ENCODE peak calls at places on chromosomes 7 and 10, in seven cellular contexts. L is fibroblast of pulmonary artery, R is bronchial epithelial cell, O is epithelial cell of proximal tubule, H is HFF-Myc, C is Panc1, A is progenitor cell of endocrine pancreas. N is an unnamed sample.

GRCh38 chr7:148114807-148115206 is 475.8 kb upstream of the C7orf33 start:
- DNase-seq in O (no peak), A (no peak), R (no peak), C (no peak), L (no peak), H (no peak), N (no peak)

GRCh38 chr7:1156782-1157535 is 3.0 kb downstream of the ZFAND2A start:
- DNase-seq in L (no peak), R (peak; percentile 47), O (no peak), H (no peak), A (no peak), C (peak; percentile 98), N (peak; percentile 45)

GRCh38 chr7:102244601-102245000 is 42.1 kb upstream of the SH2B2 start:
- DNase-seq in O (no peak), H (no peak), L (no peak), R (no peak), C (no peak), A (no peak), N (no peak)

GRCh38 chr7:25659841-25660240 is 431.6 kb upstream of the NPVF start:
- DNase-seq in C (no peak), L (no peak), A (no peak), O (no peak), H (no peak), R (no peak), N (no peak)

GRCh38 chr7:34277016-34277800 is 371.9 kb downstream of the BMPER start:
- DNase-seq in L (peak; percentile 94), C (no peak), R (peak; percentile 45), A (no peak), H (no peak), O (no peak), N (no peak)

GRCh38 chr10:84375011-84375410 is 46.6 kb downstream of the CCSER2 start:
- DNase-seq in O (peak; percentile 39), A (peak; percentile 21), L (peak; percentile 81), H (peak; percentile 29), R (peak; percentile 64), C (peak; percentile 62), N (no peak)

GRCh38 chr10:98338318-98338717 is 70.3 kb upstream of the LOXL4 start:
- DNase-seq in C (no peak), O (no peak), H (no peak), R (peak; percentile 37), A (no peak), L (peak; percentile 53), N (no peak)

GRCh38 chr10:104309980-104310978 is 28.0 kb downstream of the ITPRIP start:
- DNase-seq in A (no peak), L (peak; percentile 82), H (no peak), O (no peak), R (no peak), C (no peak), N (no peak)

GRCh38 chr7:6409991-6410693 is 37.6 kb downstream of the DAGLB start:
- DNase-seq in R (no peak), L (no peak), H (no peak), C (no peak), O (no peak), A (no peak), N (no peak)

DNA sequence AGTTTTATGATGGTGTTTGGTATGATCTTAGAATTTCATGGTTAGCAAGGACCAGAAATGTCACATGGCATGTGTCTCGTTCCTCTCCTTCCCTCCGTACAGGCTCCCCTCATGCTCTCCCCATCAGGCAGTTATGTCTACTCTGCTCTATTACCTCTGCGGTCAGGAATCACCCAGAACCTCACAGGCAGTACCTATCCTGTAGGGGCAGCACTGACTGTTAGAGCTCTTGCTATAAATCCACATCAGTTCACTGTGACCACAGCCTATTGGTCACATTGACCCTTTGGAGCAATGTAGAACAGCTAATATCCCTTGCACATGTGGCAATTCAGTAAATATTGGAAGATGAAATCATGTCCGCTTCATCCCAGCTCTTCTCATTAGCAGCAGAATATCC is 151.8 kb downstream of the WNT2 start:
- DNase-seq in R (no peak), L (no peak), A (no peak), C (no peak), H (no peak), O (no peak), N (no peak)
- TF ChIP-seq CTCF in R (no peak), L (no peak), A (peak; percentile 16), C (peak; percentile 25), H (no peak), O (peak; percentile 19), N (no peak)

GRCh38 chr7:30231271-30231670 is 53.1 kb upstream of the ZNRF2 start:
- DNase-seq in L (no peak), R (no peak), O (no peak), C (no peak), H (no peak), A (no peak), N (no peak)

GRCh38 chr7:30224511-30225031 is 59.8 kb upstream of the ZNRF2 start:
- DNase-seq in O (no peak), A (no peak), R (peak; percentile 92), H (no peak), L (peak; percentile 53), C (no peak), N (peak; percentile 31)

GRCh38 chr7:30225863-30226361 is 58.5 kb upstream of the ZNRF2 start:
- DNase-seq in R (peak; percentile 97), L (peak; percentile 55), H (no peak), O (peak; percentile 56), C (no peak), A (no peak), N (peak; percentile 79)

GRCh38 chr7:30222519-30223213 is 61.7 kb upstream of the ZNRF2 start:
- DNase-seq in A (no peak), C (no peak), H (no peak), L (no peak), R (no peak), O (no peak), N (no peak)

DNA sequence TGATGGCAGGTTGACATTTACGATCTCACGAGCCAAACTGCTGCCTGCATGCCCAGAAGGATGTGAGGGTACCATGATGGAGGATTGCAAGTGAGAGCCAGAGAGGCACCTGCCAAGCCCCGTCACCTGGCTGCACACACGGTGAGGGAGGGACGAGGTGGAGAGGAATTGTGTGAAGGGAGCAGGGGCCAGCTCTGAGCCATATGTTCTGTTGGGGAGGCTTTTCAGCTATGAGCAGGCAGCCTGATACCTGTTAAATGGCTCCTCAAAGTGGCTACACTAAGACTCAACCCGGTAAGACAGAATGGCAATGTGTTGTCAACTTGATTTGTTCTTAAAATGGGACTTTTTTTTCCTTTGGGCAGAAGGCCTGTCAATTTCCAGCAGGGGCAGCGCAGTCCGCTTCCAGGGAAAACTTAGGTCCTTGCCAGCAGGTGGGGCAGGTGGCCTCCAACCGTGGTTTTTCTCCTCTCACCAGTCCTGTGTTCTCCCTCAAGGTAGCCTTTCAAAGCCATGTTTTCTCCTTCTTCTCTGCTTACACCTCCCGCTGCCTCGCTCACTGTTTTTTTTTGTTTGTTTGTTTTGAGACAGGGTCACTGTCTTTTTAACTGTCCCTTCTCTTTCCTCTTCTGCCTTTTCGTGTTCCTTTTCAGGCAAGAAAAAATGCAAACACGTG is 57.7 kb upstream of the ZNRF2 start:
- DNase-seq in C (no peak), R (peak; percentile 61), O (no peak), H (no peak), A (peak; percentile 32), L (no peak), N (no peak)
- TF ChIP-seq CTCF in C (peak; percentile 86), R (peak; percentile 76), O (peak; percentile 79), H (peak; percentile 31), A (peak; percentile 69), L (no peak), N (peak; percentile 87)

GRCh38 chr10:46223064-46223480 is 63.7 kb upstream of the ANTXRL start:
- DNase-seq in L (no peak), R (no peak), O (no peak), A (no peak), H (no peak), C (no peak), N (no peak)
- TF ChIP-seq CTCF in L (peak; percentile 13), R (no peak), O (peak; percentile 34), A (peak; percentile 12), H (peak; percentile 38), C (peak; percentile 61), N (no peak)

GRCh38 chr7:46390042-46390441 is 469.0 kb upstream of the IGFBP3 start:
- DNase-seq in C (no peak), H (no peak), R (no peak), A (no peak), L (no peak), O (no peak), N (no peak)
- TF ChIP-seq CTCF in C (peak; percentile 12), H (peak; percentile 8), R (no peak), A (no peak), L (peak; percentile 3), O (peak; percentile 24), N (peak; percentile 10)

GRCh38 chr10:102713814-102714620 is at the start of gene ARL3:
- DNase-seq in A (peak; percentile 93), L (peak; percentile 98), O (no peak), C (peak; percentile 85), H (peak; percentile 83), R (peak; percentile 91), N (peak; percentile 94)
- TF ChIP-seq CTCF in A (peak; percentile 67), L (no peak), O (peak; percentile 44), C (no peak), H (peak; percentile 20), R (no peak), N (peak; percentile 39)